ENCODE peak calls at places on chromosomes 6 and 20, in ten cellular contexts. G, H, J, I, D, U, B, X, S and K are unnamed samples.

GRCh38 chr6:4355241-4355640 is 219.9 kb upstream of the ECI2 start:
- DNase-seq in H (no peak), B (no peak), S (no peak), D (no peak), G (no peak), X (no peak), I (peak), U (no peak), J (peak), K (no peak)

GRCh38 chr20:50153153-50153499 is 397 bp downstream of the PEDS1 start:
- DNase-seq in U (no peak), I (no peak), B (no peak), J (no peak), S (no peak), X (no peak), H (peak), D (no peak), G (no peak), K (no peak)

GRCh38 chr6:43698584-43699349 is 11.2 kb upstream of the MRPS18A start:
- DNase-seq in S (peak), D (peak), J (no peak), B (no peak), G (no peak), U (no peak), H (no peak), I (peak), X (no peak), K (peak)

GRCh38 chr20:44582321-44583025 is at the start of gene PKIG:
- DNase-seq in S (peak), G (no peak), D (peak), I (no peak), X (no peak), U (no peak), J (no peak), H (peak), B (no peak), K (no peak)

GRCh38 chr6:6058054-6058444 is 51.3 kb upstream of the NRN1 start:
- DNase-seq in H (no peak), X (no peak), S (no peak), D (no peak), J (no peak), G (no peak), U (no peak), I (no peak), B (no peak), K (no peak)

GRCh38 chr6:86825436-86825835 is 111.9 kb upstream of the HTR1E start:
- DNase-seq in I (no peak), H (no peak), X (no peak), S (no peak), B (no peak), J (no peak), G (no peak), U (no peak), D (no peak), K (no peak)

GRCh38 chr20:23336476-23336875 is 14.1 kb upstream of the NXT1 start:
- DNase-seq in X (no peak), G (no peak), J (no peak), U (no peak), D (no peak), S (no peak), H (no peak), I (no peak), B (no peak), K (no peak)

GRCh38 chr6:99119109-99120031 is 171.6 kb upstream of the FBXL4 start:
- DNase-seq in H (peak), D (no peak), U (peak), X (peak), G (no peak), I (peak), B (peak), J (peak), S (peak), K (peak)

GRCh38 chr20:6663104-6663503 is 104.4 kb upstream of the BMP2 start:
- DNase-seq in B (no peak), I (no peak), G (no peak), X (no peak), U (no peak), D (no peak), H (no peak), J (no peak), S (peak), K (no peak)

GRCh38 chr6:686528-686927 is 6.4 kb downstream of the EXOC2 start:
- DNase-seq in U (no peak), I (no peak), D (no peak), S (peak), J (peak), H (no peak), G (no peak), B (no peak), X (no peak), K (no peak)